ENCODE peak calls at places on chromosomes 16 and 17, in four cellular contexts. N is NCI-H146, M is NCI-H2081 treated with DMSO at 0.1 percent for 48 hours, L is NCI-H1092 treated with DMSO at 0.1 percent for 48 hours. D is an unnamed sample.

GRCh38 chr17:68566145-68566738 is 34.9 kb downstream of the FAM20A start:
- DNase-seq in N (no peak), M (no peak), L (no peak), D (no peak)

GRCh38 chr17:37608369-37609169 is 649 bp downstream of the SYNRG start:
- DNase-seq in N (peak), M (no peak), L (peak), D (no peak)

GRCh38 chr16:15435216-15435864 is 952 bp downstream of the BMERB1 start:
- DNase-seq in N (peak), M (no peak), L (no peak), D (no peak)

GRCh38 chr17:63681530-63681929 is 18.4 kb downstream of the LIMD2 start:
- DNase-seq in N (no peak), M (no peak), L (no peak), D (no peak)

GRCh38 chr17:58371300-58371950 is 19.4 kb upstream of the SUPT4H1 start:
- DNase-seq in N (no peak), M (no peak), L (no peak), D (no peak)

GRCh38 chr17:7219812-7220592 is at the start of the genes ACADVL and DLG4:
- DNase-seq in N (peak), M (no peak), L (peak), D (peak)

GRCh38 chr16:64791756-64792155 is 330.1 kb downstream of the CDH11 start:
- DNase-seq in N (no peak), M (no peak), L (no peak), D (no peak)

GRCh38 chr17:2173005-2173404 is 118.1 kb downstream of the HIC1 start:
- DNase-seq in N (no peak), M (no peak), L (no peak), D (no peak)

GRCh38 chr17:79438936-79439335 is 171.9 kb downstream of the RBFOX3 start:
- DNase-seq in N (no peak), M (no peak), L (no peak), D (no peak)

GRCh38 chr16:89723279-89724250 is 2.2 kb downstream of the ZNF276 start:
- DNase-seq in N (peak), M (no peak), L (no peak), D (no peak)

GRCh38 chr16:60064026-60064425 is 1329.9 kb upstream of the GOT2 start:
- DNase-seq in N (no peak), M (no peak), L (no peak), D (no peak)

GRCh38 chr17:27860971-27861669 is 32.0 kb downstream of the LYRM9 start:
- DNase-seq in N (no peak), M (no peak), L (no peak), D (no peak)

GRCh38 chr17:43360376-43360738 is 38.4 kb upstream of the ARL4D start:
- DNase-seq in N (peak), M (peak), L (peak), D (no peak)

GRCh38 chr17:38745545-38745944 is 2.6 kb downstream of the PCGF2 start:
- DNase-seq in N (peak), M (peak), L (peak), D (no peak)

GRCh38 chr16:61432421-61432820 is 603.8 kb downstream of the CDH8 start:
- DNase-seq in N (peak), M (no peak), L (no peak), D (no peak)

GRCh38 chr17:72125226-72125651 is 4.4 kb downstream of the SOX9 start:
- DNase-seq in N (no peak), M (no peak), L (no peak), D (no peak)